ENCODE peak calls at places on chromosomes 13 and 19, in five cellular contexts. A is coronary artery, R is AG04449, K is transverse colon, N is lower lobe of right lung. W is an unnamed sample.

GRCh38 chr13:80337011-80337688 is 3.8 kb downstream of the SPRY2 start:
- DNase-seq in N (no peak), R (no peak), A (no peak), K (peak), W (peak)

GRCh38 chr13:45178349-45179142 is 22.3 kb downstream of the KCTD4 start:
- DNase-seq in R (peak), K (no peak), N (no peak), A (no peak), W (no peak)

GRCh38 chr13:110770678-110771077 is 57.2 kb downstream of the ING1 start:
- DNase-seq in K (no peak), N (no peak), A (no peak), R (no peak), W (no peak)

GRCh38 chr19:7595466-7596133 is at the start of gene CAMSAP3:
- DNase-seq in K (peak), A (no peak), N (peak), R (no peak), W (peak)

GRCh38 chr13:42486711-42487198 is 87.2 kb upstream of the TNFSF11 start:
- DNase-seq in N (no peak), R (peak), K (no peak), A (no peak), W (peak)

GRCh38 chr13:42174344-42175162 is 97.4 kb upstream of the AKAP11 start:
- DNase-seq in A (no peak), K (no peak), N (no peak), R (no peak), W (no peak)

GRCh38 chr13:24083722-24084421 is 76.6 kb upstream of the SPATA13 start:
- DNase-seq in K (no peak), A (no peak), N (no peak), R (no peak), W (no peak)

GRCh38 chr19:1252818-1253513 is 4.6 kb downstream of the MIDN start:
- DNase-seq in K (peak), A (peak), R (peak), N (peak), W (peak)

GRCh38 chr13:24301434-24301833 is 7.9 kb upstream of the C1QTNF9 start:
- DNase-seq in A (peak), R (no peak), N (no peak), K (no peak), W (no peak)

GRCh38 chr13:44364019-44364418 is 9.6 kb upstream of the SERP2 start:
- DNase-seq in A (no peak), N (no peak), R (no peak), K (no peak), W (no peak)

GRCh38 chr13:110097013-110097412 is 209.9 kb downstream of the COL4A1 start:
- DNase-seq in K (no peak), N (no peak), R (no peak), A (no peak), W (no peak)

GRCh38 chr13:34515201-34515600 is 426.9 kb upstream of the NBEA start:
- DNase-seq in N (no peak), A (no peak), R (no peak), K (no peak), W (no peak)

GRCh38 chr19:38250821-38251563 is 5.2 kb downstream of the PPP1R14A start:
- DNase-seq in N (peak), R (no peak), A (peak), K (peak), W (no peak)

GRCh38 chr13:25868483-25868882 is 183.3 kb downstream of the SHISA2 start:
- DNase-seq in R (no peak), A (no peak), K (no peak), N (no peak), W (no peak)

GRCh38 chr19:39139305-39140194 is 14.0 kb downstream of the PAK4 start:
- DNase-seq in R (no peak), K (no peak), N (no peak), A (no peak), W (no peak)

GRCh38 chr19:22595918-22596341 is 38.2 kb upstream of the ZNF492 start:
- DNase-seq in N (no peak), A (peak), R (no peak), K (no peak), W (no peak)

GRCh38 chr19:2888739-2889224 is 11.9 kb upstream of the ZNF57 start:
- DNase-seq in K (peak), A (no peak), N (peak), R (no peak), W (no peak)

DNA sequence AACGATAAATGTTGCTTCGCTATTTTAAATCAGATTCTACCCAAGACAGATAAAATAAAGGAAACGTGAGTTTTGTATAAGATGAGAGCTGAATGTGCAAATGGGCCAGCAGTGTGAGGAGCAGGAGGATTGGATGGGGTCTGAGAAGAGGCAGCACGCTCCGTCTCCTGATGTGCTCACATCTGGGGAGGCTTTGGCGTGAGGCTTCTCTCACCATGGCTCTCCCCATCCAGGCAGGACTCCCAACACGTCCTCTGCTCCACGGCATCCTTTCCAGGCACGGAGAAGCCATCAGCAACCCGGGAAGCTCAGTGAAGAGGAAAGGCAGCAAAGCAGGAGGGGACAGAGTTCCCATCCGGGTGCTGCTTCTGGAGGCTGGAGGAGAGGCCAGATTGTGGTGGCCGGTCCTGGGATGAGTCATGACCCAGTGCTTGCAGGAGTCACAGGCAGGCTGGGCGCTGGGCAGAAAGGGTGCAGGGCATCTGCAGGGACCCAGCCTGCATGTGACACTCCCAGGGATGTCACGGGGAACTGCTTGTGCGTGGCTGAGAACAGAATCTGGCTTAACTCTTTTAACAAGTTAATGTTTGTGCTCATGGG is 47.5 kb downstream of the ZNF536 start:
- DNase-seq in R (no peak), A (no peak), K (no peak), N (no peak), W (no peak)
- TF ChIP-seq CTCF in R (no peak), A (no peak), K (no peak), N (no peak), W (no peak)

DNA sequence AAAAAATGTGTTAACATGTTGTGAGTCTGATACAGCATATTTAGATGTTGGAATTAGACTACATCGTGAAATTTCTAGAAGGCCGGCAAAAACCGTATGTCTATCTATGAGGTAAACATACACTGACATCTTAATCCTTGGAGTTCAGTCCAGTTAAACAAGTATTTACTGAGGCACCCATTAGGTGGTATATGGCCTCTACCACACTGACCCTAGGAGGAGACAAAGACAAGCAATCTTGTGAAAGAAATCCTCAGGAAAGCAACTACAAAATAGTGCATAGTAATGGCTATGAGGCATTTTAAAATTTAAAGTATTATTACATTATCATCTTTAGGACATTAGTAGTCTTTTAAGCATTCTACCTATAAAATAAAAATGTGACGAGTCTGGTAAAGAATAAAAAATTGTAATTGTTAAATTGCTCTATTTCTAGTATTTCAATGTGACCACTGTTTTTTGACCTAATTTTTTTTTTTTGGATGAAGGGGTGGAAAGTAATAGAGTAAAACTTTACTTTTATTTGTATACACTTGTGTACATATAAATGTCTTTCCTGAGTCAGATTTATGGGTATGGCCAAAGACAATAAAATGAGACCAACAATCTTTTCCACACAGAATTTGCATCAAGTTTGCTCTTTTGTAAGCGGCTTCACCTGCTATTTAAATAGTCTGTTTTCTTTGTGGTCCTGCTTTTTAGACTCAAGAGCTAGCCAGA is 50.5 kb downstream of the KATNAL1 start:
- DNase-seq in R (no peak), K (no peak), A (no peak), N (no peak), W (no peak)
- TF ChIP-seq CTCF in R (no peak), K (no peak), A (no peak), N (no peak), W (no peak)

GRCh38 chr19:15195381-15195964 is 5.3 kb downstream of the NOTCH3 start:
- DNase-seq in R (no peak), K (peak), N (peak), A (peak), W (peak)
- TF ChIP-seq CTCF in R (peak), K (no peak), N (no peak), A (no peak), W (no peak)

DNA sequence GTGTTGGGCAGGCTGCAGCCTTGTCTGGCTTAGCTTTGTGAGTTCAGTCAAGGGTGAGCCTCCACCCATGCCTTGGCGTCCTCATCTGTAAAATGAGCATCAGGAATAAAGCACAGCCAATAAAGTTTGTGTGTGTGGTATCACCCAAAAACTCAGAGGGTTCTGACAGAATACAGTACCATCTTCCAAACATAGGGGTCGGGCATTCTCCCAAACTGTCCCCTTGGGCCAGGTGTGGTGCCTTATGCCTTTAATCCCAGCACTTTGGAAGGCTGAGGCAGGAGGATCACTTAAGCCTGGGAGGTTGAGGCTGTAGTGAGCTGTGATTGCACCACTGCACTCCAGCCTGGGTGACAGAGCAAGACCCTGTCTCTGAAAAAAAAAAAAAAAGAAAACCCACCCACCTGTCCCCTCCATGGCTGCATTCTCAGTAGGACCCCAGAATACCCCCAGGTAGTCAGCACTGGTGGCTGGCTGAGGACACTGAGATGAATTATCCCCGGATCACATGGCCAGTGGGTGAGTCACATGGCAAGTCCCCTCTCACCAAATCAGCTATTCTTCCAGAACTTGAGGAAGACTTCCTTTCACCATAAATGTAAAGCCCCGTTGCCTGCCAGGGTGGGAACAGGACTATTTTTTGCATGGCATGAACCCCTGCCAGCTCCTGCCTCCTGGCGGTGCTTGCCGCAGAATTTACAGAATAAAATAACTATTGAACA is 18.6 kb downstream of the POP4 start:
- DNase-seq in K (no peak), A (no peak), R (no peak), N (no peak), W (no peak)
- TF ChIP-seq CTCF in K (no peak), A (no peak), R (no peak), N (no peak), W (no peak)

GRCh38 chr13:95552539-95553270 is at the start of gene CLDN10:
- DNase-seq in N (no peak), A (no peak), K (no peak), R (no peak), W (peak)
- TF ChIP-seq CTCF in N (no peak), A (no peak), K (no peak), R (no peak), W (no peak)

GRCh38 chr19:19538077-19538764 is at the start of gene CILP2:
- DNase-seq in N (peak), A (no peak), R (no peak), K (peak), W (peak)
- TF ChIP-seq CTCF in N (no peak), A (no peak), R (no peak), K (no peak), W (no peak)

DNA sequence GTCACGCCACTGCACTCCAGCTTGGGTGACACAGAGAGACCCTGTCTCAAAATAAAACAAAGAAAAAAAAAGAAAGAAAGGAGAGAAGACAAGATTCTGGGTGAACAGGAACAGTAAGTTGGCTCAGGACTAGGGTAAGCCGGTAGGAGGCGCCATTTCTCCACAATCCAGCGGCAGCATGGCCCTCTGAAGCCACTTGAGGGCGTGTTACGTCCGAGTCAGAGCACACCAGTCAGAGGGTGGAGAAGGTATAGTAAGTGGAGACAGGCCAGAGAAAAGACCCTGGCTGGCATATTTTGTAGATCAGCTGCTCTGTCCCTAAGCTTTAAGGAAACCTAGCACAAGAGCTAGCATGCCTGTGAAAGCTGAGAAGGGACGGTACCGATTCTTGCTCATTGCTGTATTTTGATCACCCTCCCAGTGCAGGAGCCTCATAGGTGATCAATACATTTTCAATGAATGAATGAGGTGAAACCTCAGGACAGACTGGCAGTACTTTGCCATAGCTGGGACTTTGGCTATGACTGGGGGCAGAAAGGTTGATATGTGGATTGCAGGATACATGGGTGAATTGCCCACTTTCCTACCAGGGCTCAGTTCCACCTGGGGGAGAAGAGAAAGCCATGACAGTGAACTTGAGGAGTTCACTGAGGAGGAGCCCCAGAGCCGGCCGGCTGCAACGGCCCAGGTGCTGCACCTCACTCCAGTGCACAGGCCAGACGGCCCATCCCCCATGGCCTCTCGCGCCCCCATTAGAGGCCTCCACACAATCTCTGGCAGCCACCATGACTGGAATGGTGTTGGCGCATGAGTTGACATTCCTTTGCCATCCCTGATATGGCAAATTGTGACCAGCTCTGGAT is 23.5 kb downstream of the POU2F2 start:
- DNase-seq in A (no peak), N (peak), K (peak), R (peak), W (peak)
- TF ChIP-seq CTCF in A (peak), N (peak), K (peak), R (peak), W (peak)

DNA sequence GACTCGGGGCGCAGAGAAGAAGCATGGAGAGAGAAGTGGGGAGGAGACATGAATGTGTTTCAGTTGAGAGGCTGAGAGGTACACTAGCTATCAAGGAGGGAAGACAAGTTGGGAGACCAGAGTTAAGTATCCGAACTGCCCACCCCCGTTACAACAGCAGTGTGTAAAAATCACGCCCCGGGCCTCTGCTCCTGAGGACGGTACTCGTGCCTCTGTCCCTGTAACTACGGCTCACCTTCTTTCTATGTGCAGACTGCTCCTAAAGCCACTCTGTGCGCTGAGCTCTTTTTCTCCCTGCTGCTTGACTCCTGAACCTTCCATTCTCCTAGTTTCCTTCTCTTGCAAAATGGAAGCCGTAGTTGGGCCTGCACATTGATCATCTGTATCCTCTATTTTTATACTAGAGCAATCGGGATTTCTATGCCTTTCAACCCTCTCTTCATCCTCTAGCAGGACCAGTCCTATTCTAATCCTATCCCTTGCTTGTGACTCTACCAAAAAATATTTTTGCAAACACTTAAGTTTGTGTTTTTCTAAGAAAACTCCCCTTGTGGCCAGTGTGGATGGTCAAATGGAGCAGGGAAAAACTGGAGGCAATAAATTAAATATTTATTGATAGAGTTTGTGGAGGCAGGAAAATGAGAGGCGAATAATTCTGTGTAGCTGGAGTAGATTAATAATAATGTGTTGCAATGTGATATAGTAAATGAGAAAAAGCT is 569 bp downstream of the POLR1D start:
- DNase-seq in K (peak), N (no peak), A (no peak), R (no peak), W (no peak)
- TF ChIP-seq CTCF in K (peak), N (no peak), A (no peak), R (peak), W (no peak)

GRCh38 chr19:18202759-18203407 is 959 bp downstream of the RAB3A start:
- DNase-seq in R (no peak), N (no peak), A (no peak), K (peak), W (no peak)
- TF ChIP-seq CTCF in R (peak), N (no peak), A (no peak), K (peak), W (no peak)